ENCODE peak calls at places on chromosomes 4 and X, in seven cellular contexts. One of them, this sample, is unnamed.

GRCh38 chr4:168248311-168248710 is 70.2 kb downstream of the DDX60 start:
- DNase-seq in uterus: no peak
- DNase-seq in IMR-90: no peak
- DNase-seq in HepG2: no peak
- DNase-seq in A549: no peak
- DNase-seq in lower leg skin: no peak
- DNase-seq in body of pancreas: no peak
- DNase-seq in this sample: no peak

GRCh38 chr4:91502365-91502764 is 801.4 kb upstream of the GRID2 start:
- DNase-seq in uterus: no peak
- DNase-seq in IMR-90: no peak
- DNase-seq in HepG2: peak
- DNase-seq in A549: no peak
- DNase-seq in lower leg skin: no peak
- DNase-seq in body of pancreas: no peak
- DNase-seq in this sample: no peak

GRCh38 chr4:142846729-142847606 is 867 bp upstream of the INPP4B start:
- DNase-seq in uterus: peak
- DNase-seq in IMR-90: no peak
- DNase-seq in HepG2: peak
- DNase-seq in A549: peak
- DNase-seq in lower leg skin: peak
- DNase-seq in body of pancreas: peak
- DNase-seq in this sample: peak

GRCh38 chr4:109921384-109921808 is 8.7 kb downstream of the EGF start:
- DNase-seq in uterus: peak
- DNase-seq in IMR-90: peak
- DNase-seq in HepG2: no peak
- DNase-seq in A549: peak
- DNase-seq in lower leg skin: no peak
- DNase-seq in body of pancreas: peak
- DNase-seq in this sample: no peak

GRCh38 chr4:182556576-182556975 is 313.4 kb downstream of the TENM3 start:
- DNase-seq in uterus: no peak
- DNase-seq in IMR-90: peak
- DNase-seq in HepG2: no peak
- DNase-seq in A549: no peak
- DNase-seq in lower leg skin: no peak
- DNase-seq in body of pancreas: no peak
- DNase-seq in this sample: no peak

GRCh38 chrX:48461830-48462229 is 8.2 kb downstream of the SLC38A5 start:
- DNase-seq in uterus: no peak
- DNase-seq in IMR-90: peak
- DNase-seq in HepG2: no peak
- DNase-seq in A549: no peak
- DNase-seq in lower leg skin: no peak
- DNase-seq in body of pancreas: no peak
- DNase-seq in this sample: no peak

GRCh38 chrX:41452972-41453371 is 5.8 kb downstream of the NYX start:
- DNase-seq in uterus: no peak
- DNase-seq in IMR-90: peak
- DNase-seq in HepG2: no peak
- DNase-seq in A549: no peak
- DNase-seq in lower leg skin: no peak
- DNase-seq in body of pancreas: no peak
- DNase-seq in this sample: no peak

GRCh38 chrX:41421071-41421729 is 25.9 kb upstream of the NYX start:
- DNase-seq in uterus: no peak
- DNase-seq in IMR-90: no peak
- DNase-seq in HepG2: no peak
- DNase-seq in A549: no peak
- DNase-seq in lower leg skin: no peak
- DNase-seq in body of pancreas: no peak
- DNase-seq in this sample: no peak

GRCh38 chrX:84362184-84362838 is 139.9 kb downstream of the HDX start:
- DNase-seq in uterus: no peak
- DNase-seq in IMR-90: peak
- DNase-seq in HepG2: no peak
- DNase-seq in A549: no peak
- DNase-seq in lower leg skin: peak
- DNase-seq in body of pancreas: no peak
- DNase-seq in this sample: no peak

GRCh38 chrX:109274806-109275205 is 207.1 kb downstream of the GUCY2F start:
- DNase-seq in uterus: no peak
- DNase-seq in IMR-90: no peak
- DNase-seq in HepG2: no peak
- DNase-seq in A549: no peak
- DNase-seq in lower leg skin: no peak
- DNase-seq in body of pancreas: no peak
- DNase-seq in this sample: no peak

GRCh38 chrX:137031517-137032377 is 2.0 kb downstream of the GPR101 start:
- DNase-seq in uterus: no peak
- DNase-seq in IMR-90: peak
- DNase-seq in HepG2: no peak
- DNase-seq in A549: peak
- DNase-seq in lower leg skin: no peak
- DNase-seq in body of pancreas: no peak
- DNase-seq in this sample: no peak

GRCh38 chrX:123217077-123217476 is 33.0 kb downstream of the GRIA3 start:
- DNase-seq in uterus: no peak
- DNase-seq in IMR-90: no peak
- DNase-seq in HepG2: no peak
- DNase-seq in A549: no peak
- DNase-seq in lower leg skin: peak
- DNase-seq in body of pancreas: peak
- DNase-seq in this sample: no peak

GRCh38 chr4:90069151-90069550 is 58.0 kb upstream of the CCSER1 start:
- DNase-seq in uterus: no peak
- DNase-seq in IMR-90: peak
- DNase-seq in HepG2: no peak
- DNase-seq in A549: no peak
- DNase-seq in lower leg skin: no peak
- DNase-seq in body of pancreas: no peak
- DNase-seq in this sample: no peak

GRCh38 chr4:88979292-88979691 is 77.7 kb downstream of the FAM13A start:
- DNase-seq in uterus: no peak
- DNase-seq in IMR-90: peak
- DNase-seq in HepG2: no peak
- DNase-seq in A549: no peak
- DNase-seq in lower leg skin: no peak
- DNase-seq in body of pancreas: no peak
- DNase-seq in this sample: no peak

GRCh38 chr4:83112678-83113428 is 1.7 kb downstream of the PLAC8 start:
- DNase-seq in uterus: no peak
- DNase-seq in IMR-90: peak
- DNase-seq in HepG2: peak
- DNase-seq in A549: no peak
- DNase-seq in lower leg skin: no peak
- DNase-seq in body of pancreas: no peak
- DNase-seq in this sample: no peak

GRCh38 chr4:61580721-61581377 is 380.7 kb downstream of the ADGRL3 start:
- DNase-seq in uterus: no peak
- DNase-seq in IMR-90: peak
- DNase-seq in HepG2: no peak
- DNase-seq in A549: no peak
- DNase-seq in lower leg skin: no peak
- DNase-seq in body of pancreas: no peak
- DNase-seq in this sample: no peak

GRCh38 chr4:8200302-8200975 is 1.3 kb downstream of the SH3TC1 start:
- DNase-seq in uterus: no peak
- DNase-seq in IMR-90: peak
- DNase-seq in HepG2: no peak
- DNase-seq in A549: no peak
- DNase-seq in lower leg skin: peak
- DNase-seq in body of pancreas: peak
- DNase-seq in this sample: peak

GRCh38 chrX:127574829-127575228 is 477.4 kb downstream of the ACTRT1 start:
- DNase-seq in uterus: no peak
- DNase-seq in IMR-90: no peak
- DNase-seq in HepG2: no peak
- DNase-seq in A549: no peak
- DNase-seq in lower leg skin: no peak
- DNase-seq in body of pancreas: no peak
- DNase-seq in this sample: no peak

GRCh38 chrX:123563167-123563566 is 169.7 kb downstream of the THOC2 start:
- DNase-seq in uterus: no peak
- DNase-seq in IMR-90: no peak
- DNase-seq in HepG2: no peak
- DNase-seq in A549: no peak
- DNase-seq in lower leg skin: no peak
- DNase-seq in body of pancreas: no peak
- DNase-seq in this sample: no peak

DNA sequence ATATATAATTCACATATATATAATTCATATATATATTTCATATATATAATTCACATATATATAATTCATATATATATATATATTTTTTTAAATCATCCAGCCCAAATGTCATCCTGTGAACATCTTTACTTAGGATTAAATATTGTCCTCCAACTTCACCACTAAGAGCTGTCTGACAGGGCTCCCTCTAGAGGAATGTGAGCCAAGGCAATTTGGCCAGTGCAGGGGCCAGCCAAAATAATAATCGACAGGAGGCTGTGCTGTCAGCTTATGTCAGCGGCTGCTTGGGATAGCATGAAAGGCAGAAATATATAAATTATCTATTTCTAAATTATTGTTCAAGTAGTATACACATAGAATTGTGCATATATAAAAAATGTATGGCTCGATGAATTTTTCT is 29.5 kb downstream of the EGFL6 start:
- DNase-seq in uterus: no peak
- DNase-seq in IMR-90: peak
- DNase-seq in HepG2: no peak
- DNase-seq in A549: peak
- DNase-seq in lower leg skin: no peak
- DNase-seq in body of pancreas: no peak
- DNase-seq in this sample: no peak
- TF ChIP-seq CTCF in uterus: no peak
- TF ChIP-seq CTCF in IMR-90: peak
- TF ChIP-seq CTCF in HepG2: no peak
- TF ChIP-seq CTCF in A549: peak
- TF ChIP-seq CTCF in lower leg skin: no peak
- TF ChIP-seq CTCF in body of pancreas: no peak
- TF ChIP-seq CTCF in this sample: no peak

GRCh38 chr4:155953151-155954117 is at the start of gene CTSO:
- DNase-seq in uterus: peak
- DNase-seq in IMR-90: peak
- DNase-seq in HepG2: peak
- DNase-seq in A549: peak
- DNase-seq in lower leg skin: peak
- DNase-seq in body of pancreas: peak
- DNase-seq in this sample: peak
- TF ChIP-seq POLR2A in uterus: peak
- TF ChIP-seq POLR2A in IMR-90: peak
- TF ChIP-seq POLR2A in HepG2: no peak
- TF ChIP-seq POLR2A in A549: peak
- TF ChIP-seq POLR2A in lower leg skin: no peak
- TF ChIP-seq POLR2A in body of pancreas: peak
- TF ChIP-seq POLR2A in this sample: peak

GRCh38 chr4:128289523-128290158 is 2.0 kb upstream of the PGRMC2 start:
- DNase-seq in uterus: no peak
- DNase-seq in IMR-90: no peak
- DNase-seq in HepG2: no peak
- DNase-seq in A549: no peak
- DNase-seq in lower leg skin: no peak
- DNase-seq in body of pancreas: no peak
- DNase-seq in this sample: no peak
- H3K4me3 ChIP-seq in uterus: no peak
- H3K4me3 ChIP-seq in IMR-90: no peak
- H3K4me3 ChIP-seq in HepG2: no peak
- H3K4me3 ChIP-seq in A549: peak
- H3K4me3 ChIP-seq in lower leg skin: no peak
- H3K4me3 ChIP-seq in body of pancreas: no peak
- H3K4me3 ChIP-seq in this sample: no peak

GRCh38 chr4:25795566-25796454 is 67.0 kb downstream of the SEL1L3 start:
- DNase-seq in uterus: no peak
- DNase-seq in IMR-90: peak
- DNase-seq in HepG2: peak
- DNase-seq in A549: no peak
- DNase-seq in lower leg skin: no peak
- DNase-seq in body of pancreas: no peak
- DNase-seq in this sample: no peak
- TF ChIP-seq CTCF in uterus: no peak
- TF ChIP-seq CTCF in IMR-90: no peak
- TF ChIP-seq CTCF in HepG2: no peak
- TF ChIP-seq CTCF in A549: no peak
- TF ChIP-seq CTCF in lower leg skin: no peak
- TF ChIP-seq CTCF in body of pancreas: no peak
- TF ChIP-seq CTCF in this sample: no peak

DNA sequence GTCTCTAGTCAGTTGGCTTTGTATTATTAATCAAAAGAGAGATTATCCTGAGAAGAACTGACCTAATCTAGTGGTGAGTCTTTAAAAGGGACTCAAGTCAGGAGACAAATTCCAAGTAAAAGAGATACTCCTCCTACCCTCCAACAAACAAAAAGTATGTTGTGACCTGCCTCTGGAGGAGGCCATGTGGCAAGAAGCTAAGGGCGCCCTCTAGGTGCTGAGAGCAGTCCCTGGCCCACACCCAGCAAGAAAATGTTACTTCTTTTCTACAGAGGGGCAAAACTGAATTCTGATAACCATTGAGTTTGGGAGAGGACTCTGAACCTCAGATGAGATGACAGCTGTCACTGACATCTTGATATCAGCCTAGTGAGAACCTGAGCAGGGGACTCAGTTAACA is 953.6 kb upstream of the AGA start:
- DNase-seq in uterus: no peak
- DNase-seq in IMR-90: no peak
- DNase-seq in HepG2: no peak
- DNase-seq in A549: no peak
- DNase-seq in lower leg skin: no peak
- DNase-seq in body of pancreas: no peak
- DNase-seq in this sample: no peak
- TF ChIP-seq POLR2A in uterus: no peak
- TF ChIP-seq POLR2A in IMR-90: no peak
- TF ChIP-seq POLR2A in HepG2: no peak
- TF ChIP-seq POLR2A in A549: no peak
- TF ChIP-seq POLR2A in lower leg skin: no peak
- TF ChIP-seq POLR2A in body of pancreas: no peak
- TF ChIP-seq POLR2A in this sample: no peak

This sample was measured in Peyer's patch.